ENCODE peak calls at places on chromosomes 16 and 17, in four cellular contexts. Y is K562, I is HCT116, D is GM12878. R is an unnamed sample.
A peak's percentile ranks its signal among the peaks of the same experiment; 100 is the strongest.

GRCh38 chr17:82592289-82592683 is 56.0 kb downstream of the WDR45B start:
- DNase-seq in Y (no peak), I (no peak), D (no peak), R (no peak)

GRCh38 chr17:44915727-44916058 is 393 bp upstream of the GFAP start:
- DNase-seq in Y (no peak), I (no peak), D (no peak), R (no peak)

GRCh38 chr16:56844056-56844455 is 21.0 kb upstream of the SLC12A3 start:
- DNase-seq in Y (no peak), I (no peak), D (no peak), R (no peak)

GRCh38 chr16:71439531-71439930 is 2.3 kb downstream of the TLE7 start:
- DNase-seq in Y (no peak), I (no peak), D (no peak), R (no peak)

GRCh38 chr17:3738562-3739295 is 15.0 kb downstream of the HASPIN start:
- DNase-seq in Y (no peak), I (no peak), D (no peak), R (no peak)

GRCh38 chr16:55499951-55500350 is 8.9 kb upstream of the LPCAT2 start:
- DNase-seq in Y (no peak), I (peak; percentile 41), D (no peak), R (no peak)

GRCh38 chr16:1299012-1299867 is 10.2 kb upstream of the UBE2I start:
- DNase-seq in Y (peak; percentile 61), I (no peak), D (no peak), R (no peak)

GRCh38 chr16:53052519-53053501 is at the start of gene CHD9NB:
- DNase-seq in Y (no peak), I (peak; percentile 73), D (no peak), R (no peak)

GRCh38 chr16:26952411-26952810 is 114.3 kb upstream of the C16orf82 start:
- DNase-seq in Y (no peak), I (no peak), D (no peak), R (no peak)

GRCh38 chr17:17812211-17813054 is 24.4 kb downstream of the SREBF1 start:
- DNase-seq in Y (peak; percentile 78), I (no peak), D (no peak), R (peak; percentile 99)

GRCh38 chr17:67245694-67246397 is 850 bp upstream of the HELZ start:
- DNase-seq in Y (peak; percentile 51), I (no peak), D (no peak), R (no peak)

GRCh38 chr16:57115504-57116182 is 23.3 kb downstream of the CPNE2 start:
- DNase-seq in Y (no peak), I (no peak), D (no peak), R (no peak)

GRCh38 chr17:78617371-78618061 is 40.3 kb upstream of the DNAH17 start:
- DNase-seq in Y (no peak), I (no peak), D (no peak), R (no peak)

GRCh38 chr17:64554028-64554637 is 47.4 kb downstream of the CEP95 start:
- DNase-seq in Y (peak; percentile 33), I (no peak), D (no peak), R (no peak)
- TF ChIP-seq EGR1 in Y (no peak), I (no peak), D (no peak), R (no peak)

GRCh38 chr17:73429440-73430164 is 117.8 kb upstream of the CDC42EP4 start:
- DNase-seq in Y (peak; percentile 85), I (peak; percentile 62), D (peak; percentile 7), R (peak; percentile 46)

GRCh38 chr17:73423806-73424205 is 112.0 kb upstream of the CDC42EP4 start:
- DNase-seq in Y (no peak), I (no peak), D (no peak), R (no peak)

GRCh38 chr17:73430165-73430680 is 118.4 kb upstream of the CDC42EP4 start:
- DNase-seq in Y (no peak), I (no peak), D (no peak), R (no peak)

GRCh38 chr17:73424571-73424970 is 112.8 kb upstream of the CDC42EP4 start:
- DNase-seq in Y (no peak), I (no peak), D (no peak), R (no peak)

GRCh38 chr17:73427198-73427597 is 115.4 kb upstream of the CDC42EP4 start:
- DNase-seq in Y (no peak), I (no peak), D (no peak), R (no peak)
- TF ChIP-seq EGR1 in Y (no peak), I (no peak), D (no peak), R (no peak)

GRCh38 chr16:85088570-85089214 is 23.6 kb downstream of the CIBAR2 start:
- DNase-seq in Y (no peak), I (no peak), D (no peak), R (no peak)

GRCh38 chr16:85089485-85089884 is 22.8 kb downstream of the CIBAR2 start:
- DNase-seq in Y (no peak), I (no peak), D (no peak), R (no peak)

GRCh38 chr16:85091522-85091910 is 20.8 kb downstream of the CIBAR2 start:
- DNase-seq in Y (no peak), I (no peak), D (no peak), R (no peak)

GRCh38 chr16:85090873-85091521 is 21.3 kb downstream of the CIBAR2 start:
- DNase-seq in Y (no peak), I (no peak), D (no peak), R (no peak)

GRCh38 chr16:85090166-85090565 is 22.1 kb downstream of the CIBAR2 start:
- DNase-seq in Y (no peak), I (no peak), D (no peak), R (no peak)
- TF ChIP-seq EGR1 in Y (no peak), I (no peak), D (no peak), R (no peak)

GRCh38 chr16:89801800-89802199 is 14.6 kb downstream of the FANCA start:
- DNase-seq in Y (no peak), I (no peak), D (no peak), R (no peak)
- TF ChIP-seq EGR1 in Y (no peak), I (no peak), D (no peak), R (no peak)

GRCh38 chr16:72991211-72991610 is 56.7 kb downstream of the ZFHX3 start:
- DNase-seq in Y (no peak), I (no peak), D (no peak), R (no peak)

GRCh38 chr16:72990003-72990521 is 57.9 kb downstream of the ZFHX3 start:
- DNase-seq in Y (no peak), I (peak; percentile 31), D (no peak), R (no peak)

GRCh38 chr16:72990571-72990970 is 57.4 kb downstream of the ZFHX3 start:
- DNase-seq in Y (no peak), I (no peak), D (no peak), R (no peak)

GRCh38 chr16:72988568-72988967 is 59.4 kb downstream of the ZFHX3 start:
- DNase-seq in Y (no peak), I (no peak), D (no peak), R (no peak)

GRCh38 chr16:72989203-72989991 is 58.5 kb downstream of the ZFHX3 start:
- DNase-seq in Y (no peak), I (peak; percentile 40), D (no peak), R (no peak)
- TF ChIP-seq EGR1 in Y (no peak), I (no peak), D (no peak), R (no peak)

GRCh38 chr16:23026777-23027362 is 122.4 kb downstream of the USP31 start:
- DNase-seq in Y (no peak), I (no peak), D (no peak), R (no peak)
- TF ChIP-seq EGR1 in Y (no peak), I (no peak), D (no peak), R (no peak)

GRCh38 chr17:1713878-1714487 is 3.8 kb upstream of the TLCD2 start:
- DNase-seq in Y (no peak), I (peak; percentile 64), D (no peak), R (peak; percentile 78)
- TF ChIP-seq EGR1 in Y (no peak), I (no peak), D (no peak), R (no peak)

GRCh38 chr16:15993946-15994665 is 44.7 kb downstream of the ABCC1 start:
- DNase-seq in Y (no peak), I (no peak), D (no peak), R (no peak)
- TF ChIP-seq EGR1 in Y (no peak), I (no peak), D (no peak), R (no peak)

DNA sequence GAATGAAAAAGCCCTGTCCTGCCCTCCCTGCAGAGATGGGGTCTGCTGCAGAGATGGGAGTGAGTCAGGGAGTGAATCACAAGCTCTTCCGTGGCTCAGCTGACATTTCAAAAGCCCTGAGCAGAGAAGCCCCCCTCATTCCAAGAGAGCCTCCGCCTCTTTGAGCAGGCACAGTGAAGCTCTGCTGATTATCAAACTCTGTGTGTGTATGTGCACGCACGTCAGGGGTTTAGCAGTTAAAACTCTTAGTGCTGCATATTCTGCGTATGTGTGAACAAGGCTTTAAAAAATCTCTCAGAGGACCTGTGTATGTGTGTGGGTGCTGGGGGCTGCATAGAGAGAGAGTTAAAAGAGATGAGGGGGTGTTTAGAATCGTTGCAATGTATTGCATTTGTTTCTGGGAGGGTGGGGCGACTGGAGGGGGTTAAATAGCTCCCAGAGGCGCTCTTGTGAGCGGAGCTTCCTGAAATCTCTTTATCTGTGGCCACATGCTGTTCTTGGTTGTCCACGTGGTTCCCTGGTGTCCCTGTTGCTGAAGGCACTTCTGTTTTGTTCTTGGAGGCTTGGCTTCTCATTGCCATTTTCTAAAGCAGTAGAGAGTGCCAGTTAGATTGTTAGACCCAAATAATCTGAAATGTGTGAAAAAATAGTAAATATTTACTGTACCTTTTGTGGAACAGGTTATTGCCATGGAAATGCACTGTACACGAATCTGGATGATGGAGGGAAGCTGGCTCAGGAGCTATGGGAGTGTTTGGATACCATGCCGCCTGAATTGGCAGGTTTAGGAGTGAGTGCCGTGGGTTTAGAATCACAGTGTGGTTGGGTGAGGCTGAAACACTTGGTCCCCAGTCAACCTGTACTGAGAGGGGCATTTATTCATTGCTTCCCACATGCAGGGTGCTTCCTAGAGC is 116.6 kb downstream of the PRKCB start:
- DNase-seq in Y (peak; percentile 85), I (no peak), D (no peak), R (no peak)
- TF ChIP-seq EGR1 in Y (peak; percentile 86), I (no peak), D (no peak), R (no peak)